ENCODE peak calls at places on chromosomes 3 and 15, in six cellular contexts. G, M, K, E, V and T are unnamed samples.

GRCh38 chr3:189123595-189124387 is 48.0 kb upstream of the TPRG1 start:
- DNase-seq in G (no peak), E (no peak), V (no peak), K (no peak), M (no peak), T (no peak)

GRCh38 chr15:88331291-88331690 is 74.8 kb upstream of the NTRK3 start:
- DNase-seq in M (peak), E (peak), K (no peak), G (no peak), V (no peak), T (no peak)

GRCh38 chr3:72123908-72124441 is 339.0 kb upstream of the PROK2 start:
- DNase-seq in K (peak), G (no peak), E (no peak), V (no peak), M (peak), T (no peak)

GRCh38 chr15:48300038-48300437 is 31.2 kb upstream of the DUT start:
- DNase-seq in E (no peak), G (no peak), V (no peak), M (no peak), K (no peak), T (no peak)

GRCh38 chr3:184230081-184230602 is 757 bp downstream of the VWA5B2 start:
- DNase-seq in K (no peak), M (no peak), V (peak), G (no peak), E (peak), T (no peak)

GRCh38 chr15:69562564-69562963 is 109.9 kb downstream of the RPLP1 start:
- DNase-seq in K (no peak), M (no peak), E (no peak), V (no peak), G (no peak), T (no peak)

GRCh38 chr3:17655743-17656142 is 86.7 kb downstream of the TBC1D5 start:
- DNase-seq in E (no peak), V (no peak), K (no peak), G (no peak), M (no peak), T (no peak)

GRCh38 chr15:56798639-56799038 is 65.3 kb upstream of the ZNF280D start:
- DNase-seq in M (no peak), E (no peak), V (no peak), K (no peak), G (no peak), T (no peak)

GRCh38 chr3:30073622-30074021 is 532.8 kb upstream of the TGFBR2 start:
- DNase-seq in V (no peak), G (no peak), E (no peak), K (no peak), M (peak), T (no peak)

GRCh38 chr3:53269888-53270880 is 14.4 kb upstream of the TKT start:
- DNase-seq in V (peak), M (peak), G (peak), K (peak), E (no peak), T (peak)

GRCh38 chr3:128413003-128413370 is 53.7 kb downstream of the DNAJB8 start:
- DNase-seq in M (no peak), K (no peak), V (no peak), G (no peak), E (no peak), T (no peak)

GRCh38 chr3:123769360-123769743 is 114.8 kb downstream of the MYLK start:
- DNase-seq in M (no peak), V (no peak), E (no peak), G (no peak), K (no peak), T (no peak)

GRCh38 chr3:32155117-32155516 is 48.7 kb downstream of the GPD1L start:
- DNase-seq in K (no peak), V (no peak), E (no peak), M (no peak), G (no peak), T (no peak)

GRCh38 chr3:25325229-25325628 is 102.8 kb upstream of the RARB start:
- DNase-seq in V (no peak), M (no peak), E (no peak), G (no peak), K (no peak), T (no peak)

GRCh38 chr3:83928391-83928790 is 1030.4 kb upstream of the CADM2 start:
- DNase-seq in M (peak), V (no peak), K (peak), G (no peak), E (no peak), T (no peak)

GRCh38 chr3:47781326-47781684 is 388 bp downstream of the SMARCC1 start:
- DNase-seq in K (no peak), M (peak), G (peak), V (no peak), E (peak), T (no peak)

GRCh38 chr15:40695469-40695910 is 516 bp downstream of the RAD51 start:
- DNase-seq in G (no peak), E (no peak), V (peak), K (no peak), M (peak), T (no peak)

GRCh38 chr3:115836944-115837343 is 213.6 kb downstream of the GAP43 start:
- DNase-seq in G (no peak), E (no peak), V (no peak), M (peak), K (peak), T (no peak)

GRCh38 chr3:112814256-112814655 is 32.4 kb downstream of the CD200R1L start:
- DNase-seq in E (no peak), V (no peak), M (peak), G (no peak), K (peak), T (no peak)

GRCh38 chr3:119099785-119100184 is 46.2 kb upstream of the TEX55 start:
- DNase-seq in K (no peak), V (no peak), M (peak), G (no peak), E (no peak), T (no peak)

GRCh38 chr3:56238299-56238698 is 230.0 kb downstream of the ERC2 start:
- DNase-seq in G (no peak), E (no peak), V (no peak), M (no peak), K (no peak), T (no peak)

GRCh38 chr3:147410518-147411234 is 1.5 kb downstream of the ZIC1 start:
- DNase-seq in E (no peak), G (no peak), M (no peak), K (no peak), V (peak), T (no peak)

GRCh38 chr3:30076899-30077298 is 529.5 kb upstream of the TGFBR2 start:
- DNase-seq in K (no peak), V (no peak), E (no peak), M (no peak), G (no peak), T (no peak)

GRCh38 chr15:96924570-96924969 is 594.1 kb downstream of the NR2F2 start:
- DNase-seq in G (no peak), K (no peak), E (no peak), M (no peak), V (no peak), T (no peak)

GRCh38 chr3:52456169-52456799 is 880 bp downstream of the NISCH start:
- DNase-seq in E (no peak), K (no peak), G (no peak), M (peak), V (peak), T (no peak)

GRCh38 chr3:194577985-194578905 is 55.0 kb downstream of the TMEM44 start:
- DNase-seq in M (peak), E (peak), K (peak), V (peak), G (no peak), T (peak)